ENCODE peak calls at places on chromosome 22, in eight cellular contexts. Z is PC-3; J is left ventricle myocardium inferior; Y is CD8-positive, alpha-beta memory T cell; O is IMR-90; I is stomach; W is MM.1S; R is tibial artery. V is an unnamed sample.

GRCh38 chr22:48898524-48899377 is 928.9 kb downstream of the BRD1 start:
- DNase-seq in Z (no peak), Y (no peak), O (no peak), R (peak; percentile 32), J (no peak), W (no peak), I (peak; percentile 22), V (no peak)

GRCh38 chr22:39724390-39724789 is 153.8 kb downstream of the CACNA1I start:
- DNase-seq in Z (no peak), I (no peak), R (peak; percentile 24), O (no peak), J (no peak), Y (no peak), W (no peak), V (no peak)

GRCh38 chr22:38549106-38549884 is 20.7 kb downstream of the DMC1 start:
- DNase-seq in W (no peak), J (no peak), Z (peak; percentile 75), Y (no peak), R (no peak), O (no peak), I (no peak), V (no peak)

GRCh38 chr22:38860291-38861169 is 11.5 kb downstream of the CBX6 start:
- DNase-seq in Y (no peak), R (peak; percentile 42), J (no peak), I (no peak), W (no peak), O (no peak), Z (no peak), V (peak; percentile 42)

GRCh38 chr22:40237241-40237640 is 59.5 kb downstream of the TNRC6B start:
- DNase-seq in Y (no peak), I (no peak), W (peak; percentile 29), J (no peak), O (no peak), Z (no peak), R (no peak), V (no peak)

GRCh38 chr22:26702906-26703830 is 45.8 kb downstream of the MIAT start:
- DNase-seq in R (no peak), W (no peak), Z (peak; percentile 65), I (no peak), Y (no peak), J (no peak), O (peak; percentile 90), V (no peak)

GRCh38 chr22:35842954-35843353 is 125.3 kb downstream of the APOL5 start:
- DNase-seq in R (no peak), O (peak; percentile 36), Y (no peak), W (peak; percentile 64), J (no peak), Z (peak; percentile 72), I (no peak), V (peak; percentile 68)

GRCh38 chr22:17234144-17234623 is 14.9 kb upstream of the ADA2 start:
- DNase-seq in Y (no peak), Z (no peak), I (no peak), O (no peak), W (no peak), R (no peak), J (no peak), V (no peak)

GRCh38 chr22:38257170-38257569 is 15.6 kb downstream of the TMEM184B start:
- DNase-seq in J (no peak), R (no peak), I (no peak), Y (no peak), Z (peak; percentile 29), W (no peak), O (peak; percentile 81), V (no peak)

GRCh38 chr22:24772493-24773220 is 1.9 kb downstream of the PIWIL3 start:
- DNase-seq in I (no peak), Y (no peak), O (peak; percentile 54), R (no peak), J (no peak), Z (peak; percentile 50), W (no peak), V (peak; percentile 57)

GRCh38 chr22:46577361-46578249 is 40.2 kb upstream of the CELSR1 start:
- DNase-seq in Z (no peak), Y (peak; percentile 23), J (peak; percentile 28), I (no peak), O (no peak), W (no peak), R (peak; percentile 71), V (no peak)

GRCh38 chr22:43740587-43741270 is 71.4 kb downstream of the EFCAB6 start:
- DNase-seq in R (no peak), Z (no peak), I (no peak), W (no peak), Y (no peak), O (no peak), J (no peak), V (no peak)

GRCh38 chr22:27022256-27022655 is 364.9 kb downstream of the MIAT start:
- DNase-seq in Y (no peak), W (no peak), I (no peak), Z (no peak), J (no peak), O (no peak), R (no peak), V (no peak)

GRCh38 chr22:46609724-46610161 is 10.4 kb upstream of the GRAMD4 start:
- DNase-seq in R (no peak), Z (no peak), J (no peak), W (no peak), Y (no peak), O (no peak), I (no peak), V (no peak)

GRCh38 chr22:19765477-19766234 is 5.1 kb downstream of the TBX1 start:
- DNase-seq in Z (no peak), I (no peak), R (no peak), W (no peak), Y (no peak), J (no peak), O (no peak), V (no peak)

GRCh38 chr22:45574069-45574703 is 71.5 kb downstream of the FBLN1 start:
- DNase-seq in W (no peak), R (no peak), O (no peak), I (no peak), Y (no peak), Z (no peak), J (no peak), V (peak; percentile 46)

GRCh38 chr22:45575607-45576272 is 73.1 kb downstream of the FBLN1 start:
- DNase-seq in Y (no peak), J (no peak), Z (no peak), R (no peak), I (no peak), W (no peak), O (no peak), V (no peak)

GRCh38 chr22:45575173-45575572 is 72.5 kb downstream of the FBLN1 start:
- DNase-seq in Y (no peak), R (no peak), O (no peak), J (no peak), I (no peak), Z (no peak), W (no peak), V (no peak)

GRCh38 chr22:45571089-45571488 is 68.4 kb downstream of the FBLN1 start:
- DNase-seq in W (no peak), Z (no peak), Y (no peak), J (no peak), R (no peak), I (no peak), O (no peak), V (no peak)

DNA sequence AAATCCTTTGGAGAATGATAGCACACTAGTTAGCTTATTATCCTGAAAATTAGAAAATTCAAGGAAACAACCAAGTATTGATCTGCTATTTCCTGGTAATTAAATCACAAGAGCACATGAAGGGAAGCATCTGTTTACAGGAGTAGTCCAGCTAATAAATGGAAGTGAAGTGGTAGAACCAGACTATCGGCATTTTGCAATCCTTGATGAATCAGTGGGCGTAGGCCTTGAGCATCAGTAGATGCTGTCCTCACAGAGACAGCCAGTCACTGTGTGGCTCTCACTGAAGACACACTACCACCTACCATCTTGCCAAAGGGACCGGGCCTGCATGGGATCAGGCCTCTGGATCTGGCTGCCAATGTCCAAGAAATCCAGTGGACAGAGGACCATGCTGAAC is 69.8 kb downstream of the FBLN1 start:
- DNase-seq in W (no peak), Z (peak; percentile 92), O (no peak), R (no peak), J (no peak), Y (no peak), I (no peak), V (no peak)
- H3K4me3 ChIP-seq in W (no peak overlapping the region), Z (no peak overlapping the region), O (no peak overlapping the region), R (no peak overlapping the region), J (no peak overlapping the region), Y (no peak overlapping the region), I (no peak overlapping the region), V (no peak overlapping the region)

DNA sequence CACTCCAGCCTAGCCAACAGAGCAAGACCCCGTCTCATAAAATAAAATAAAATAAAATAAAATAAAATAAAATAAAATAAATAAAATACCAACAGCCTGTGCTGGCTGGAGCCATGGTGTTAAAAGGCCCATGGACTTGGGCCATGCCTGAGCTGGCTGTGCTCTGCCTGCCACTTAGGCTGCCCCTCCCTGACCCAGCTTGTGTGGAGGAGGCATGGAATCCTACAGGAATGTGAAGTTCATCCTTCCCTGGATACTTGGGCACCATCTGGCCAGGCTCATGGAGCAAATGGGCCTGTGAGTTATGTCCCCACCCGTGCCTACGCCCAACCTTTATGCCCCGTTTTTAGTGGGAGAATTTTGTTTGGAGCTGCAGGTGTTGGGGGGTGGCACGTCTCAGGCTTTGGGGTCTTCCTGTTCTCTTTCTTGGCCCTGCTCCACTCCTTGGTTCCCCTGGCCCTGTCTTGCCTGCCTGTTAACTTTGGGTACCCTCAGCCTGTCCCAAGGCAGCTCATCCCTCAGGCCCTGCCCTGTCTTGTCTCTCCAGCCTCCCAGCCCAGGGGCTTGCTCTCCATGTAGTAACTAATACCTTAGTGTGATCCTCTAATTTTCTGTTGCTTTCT is 51.3 kb downstream of the BCR start:
- DNase-seq in Y (no peak), O (no peak), R (no peak), J (no peak), W (no peak), I (no peak), Z (no peak), V (no peak)
- H3K4me1 ChIP-seq in Y (peaks cover 28% of the 10 kb centered on the region), O (peaks cover 11% of the 10 kb centered on the region), R (peaks cover 56% of the 10 kb centered on the region), J (peaks cover 70% of the 10 kb centered on the region), W (peaks cover 14% of the 10 kb centered on the region), I (peaks cover 14% of the 10 kb centered on the region), Z (peaks cover 12% of the 10 kb centered on the region), V (no peaks in the 10 kb centered on the region)

DNA sequence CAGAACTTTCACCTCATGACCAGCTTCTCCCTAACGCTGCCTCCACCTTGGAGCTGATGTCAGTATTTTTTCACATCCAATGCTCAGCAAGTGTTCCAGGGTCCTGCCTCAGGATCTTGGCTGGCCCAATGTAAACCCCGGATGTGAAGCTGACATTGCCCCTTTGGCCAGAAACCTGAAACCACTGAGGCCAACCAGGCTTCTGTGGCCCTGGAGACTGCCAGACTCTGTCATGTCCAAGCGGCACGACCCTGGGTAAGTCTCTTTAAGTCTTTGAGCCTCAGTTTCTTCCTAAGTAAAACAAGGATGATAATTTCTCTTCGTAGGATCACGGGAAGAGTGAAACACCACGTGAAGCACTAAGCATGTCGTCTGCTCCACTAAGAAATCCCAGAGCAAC is 22.8 kb downstream of the SERPIND1 start:
- DNase-seq in O (no peak), I (no peak), W (no peak), J (no peak), Y (no peak), Z (no peak), R (no peak), V (no peak)
- H3K36me3 ChIP-seq in O (peaks cover 52% of the 10 kb centered on the region), I (peaks cover 100% of the 10 kb centered on the region), W (peaks cover 3% of the 10 kb centered on the region), J (peaks cover 83% of the 10 kb centered on the region), Y (peaks cover 58% of the 10 kb centered on the region), Z (peaks cover 6% of the 10 kb centered on the region), R (peaks cover 97% of the 10 kb centered on the region), V (peaks cover 52% of the 10 kb centered on the region)

GRCh38 chr22:42285604-42286003 is 15.2 kb upstream of the TCF20 start:
- DNase-seq in Z (no peak), Y (no peak), R (no peak), O (no peak), I (no peak), J (no peak), W (no peak), V (no peak)
- H3K4me3 ChIP-seq in Z (no peak overlapping the region), Y (peak overlapping the region; percentile 31), R (no peak overlapping the region), O (no peak overlapping the region), I (no peak overlapping the region), J (no peak overlapping the region), W (no peak overlapping the region), V (no peak overlapping the region)

GRCh38 chr22:42611076-42611475 is 3.6 kb downstream of the POLDIP3 start:
- DNase-seq in I (no peak), Z (no peak), R (no peak), J (no peak), O (peak; percentile 52), Y (no peak), W (no peak), V (no peak)
- H3K4me1 ChIP-seq in I (peaks cover 70% of the 10 kb centered on the region), Z (peaks cover 17% of the 10 kb centered on the region), R (peaks cover 58% of the 10 kb centered on the region), J (peaks cover 82% of the 10 kb centered on the region), O (peaks cover 29% of the 10 kb centered on the region), Y (peaks cover 64% of the 10 kb centered on the region), W (peaks cover 8% of the 10 kb centered on the region), V (peaks cover 6% of the 10 kb centered on the region)

V was measured in BE2C.